ENCODE peak calls at places on chromosome 3, in ten cellular contexts. S, N, P, K, E, U, H, V, F and Q are unnamed samples.
A peak's percentile ranks its signal among the peaks of the same experiment; 100 is the strongest.

GRCh38 chr3:137035631-137036030 is 77.8 kb downstream of the IL20RB start:
- DNase-seq in S (no peak), N (no peak), P (peak; percentile 29), K (no peak), E (no peak), U (no peak), H (no peak), V (peak; percentile 28), F (no peak), Q (no peak)

GRCh38 chr3:136120373-136121348 is 75.5 kb downstream of the MSL2 start:
- DNase-seq in S (no peak), N (no peak), P (peak; percentile 24), K (no peak), E (no peak), U (no peak), H (no peak), V (no peak), F (no peak), Q (no peak)

GRCh38 chr3:52874869-52875588 is 22.3 kb downstream of the STIMATE start:
- DNase-seq in S (no peak), N (no peak), P (no peak), K (no peak), E (no peak), U (no peak), H (no peak), V (no peak), F (no peak), Q (no peak)

GRCh38 chr3:165642761-165643432 is 194.3 kb downstream of the BCHE start:
- DNase-seq in S (no peak), N (peak; percentile 92), P (peak; percentile 98), K (no peak), E (no peak), U (peak; percentile 79), H (peak; percentile 16), V (no peak), F (peak; percentile 98), Q (peak; percentile 86)

GRCh38 chr3:23442598-23443383 is 239.7 kb downstream of the UBE2E2 start:
- DNase-seq in S (no peak), N (peak; percentile 62), P (no peak), K (no peak), E (peak; percentile 1), U (no peak), H (no peak), V (no peak), F (no peak), Q (no peak)

GRCh38 chr3:146148468-146148931 is 12.5 kb downstream of the PLOD2 start:
- DNase-seq in S (no peak), N (no peak), P (peak; percentile 83), K (no peak), E (no peak), U (no peak), H (no peak), V (no peak), F (no peak), Q (no peak)

GRCh38 chr3:56456117-56456516 is 12.2 kb downstream of the ERC2 start:
- DNase-seq in S (no peak), N (no peak), P (no peak), K (no peak), E (no peak), U (peak; percentile 32), H (no peak), V (no peak), F (no peak), Q (no peak)

GRCh38 chr3:142952272-142953193 is 10.9 kb downstream of the PAQR9 start:
- DNase-seq in S (no peak), N (no peak), P (no peak), K (no peak), E (no peak), U (no peak), H (no peak), V (no peak), F (no peak), Q (no peak)

GRCh38 chr3:108767258-108767657 is 10.0 kb upstream of the RETNLB start:
- DNase-seq in S (no peak), N (no peak), P (no peak), K (no peak), E (no peak), U (no peak), H (no peak), V (no peak), F (no peak), Q (no peak)

GRCh38 chr3:11724615-11725339 is 81.1 kb upstream of the VGLL4 start:
- DNase-seq in S (no peak), N (no peak), P (no peak), K (no peak), E (no peak), U (no peak), H (no peak), V (peak; percentile 77), F (no peak), Q (no peak)

GRCh38 chr3:156750874-156751245 is 75.3 kb upstream of the LEKR1 start:
- DNase-seq in S (no peak), N (no peak), P (peak; percentile 41), K (no peak), E (peak; percentile 2), U (no peak), H (no peak), V (no peak), F (no peak), Q (no peak)

GRCh38 chr3:57221883-57222282 is 5.6 kb upstream of the APPL1 start:
- DNase-seq in S (no peak), N (no peak), P (peak; percentile 58), K (no peak), E (no peak), U (peak; percentile 20), H (peak; percentile 2), V (no peak), F (no peak), Q (no peak)

GRCh38 chr3:123012652-123013051 is 14.9 kb downstream of the SEMA5B start:
- DNase-seq in S (no peak), N (no peak), P (no peak), K (no peak), E (no peak), U (no peak), H (no peak), V (no peak), F (no peak), Q (no peak)

GRCh38 chr3:17573396-17573795 is 169.0 kb downstream of the TBC1D5 start:
- DNase-seq in S (no peak), N (no peak), P (no peak), K (no peak), E (no peak), U (no peak), H (no peak), V (peak; percentile 28), F (no peak), Q (no peak)

GRCh38 chr3:107942244-107942643 is 148.6 kb downstream of the CD47 start:
- DNase-seq in S (peak; percentile 56), N (no peak), P (no peak), K (peak; percentile 12), E (no peak), U (no peak), H (no peak), V (no peak), F (no peak), Q (no peak)

GRCh38 chr3:168161696-168162095 is 66.0 kb upstream of the GOLIM4 start:
- DNase-seq in S (no peak), N (no peak), P (no peak), K (no peak), E (no peak), U (no peak), H (no peak), V (no peak), F (no peak), Q (no peak)

GRCh38 chr3:98961161-98962155 is 60.0 kb upstream of the DCBLD2 start:
- DNase-seq in S (no peak), N (peak; percentile 68), P (peak; percentile 71), K (no peak), E (no peak), U (peak; percentile 52), H (no peak), V (no peak), F (no peak), Q (peak; percentile 71)

GRCh38 chr3:5503136-5503535 is 315.6 kb downstream of the EDEM1 start:
- DNase-seq in S (no peak), N (no peak), P (no peak), K (no peak), E (no peak), U (no peak), H (no peak), V (no peak), F (no peak), Q (no peak)

GRCh38 chr3:24117508-24117907 is 172.4 kb downstream of the NR1D2 start:
- DNase-seq in S (no peak), N (no peak), P (no peak), K (no peak), E (no peak), U (no peak), H (no peak), V (no peak), F (no peak), Q (no peak)

GRCh38 chr3:52430416-52430810 is 14.5 kb downstream of the SEMA3G start:
- DNase-seq in S (no peak), N (no peak), P (no peak), K (no peak), E (no peak), U (no peak), H (no peak), V (no peak), F (no peak), Q (no peak)